ENCODE peak calls at places on chromosome 22, in seven cellular contexts. P, O, D, W, A, E and H are unnamed samples.

GRCh38 chr22:47210686-47211085 is 448.2 kb downstream of the TBC1D22A start:
- DNase-seq in P (no peak), O (no peak), D (no peak), W (no peak), A (no peak), E (no peak), H (no peak)

GRCh38 chr22:46761539-46762237 is 762 bp upstream of the TBC1D22A start:
- DNase-seq in P (no peak), O (no peak), D (no peak), W (no peak), A (peak), E (no peak), H (no peak)

GRCh38 chr22:47042861-47043496 is 280.5 kb downstream of the TBC1D22A start:
- DNase-seq in P (no peak), O (no peak), D (no peak), W (no peak), A (no peak), E (no peak), H (no peak)

GRCh38 chr22:37472418-37473006 is 13.7 kb downstream of the MFNG start:
- DNase-seq in P (peak), O (peak), D (no peak), W (peak), A (no peak), E (peak), H (no peak)

GRCh38 chr22:46504586-46504985 is 32.8 kb downstream of the CELSR1 start:
- DNase-seq in P (no peak), O (no peak), D (no peak), W (no peak), A (no peak), E (no peak), H (no peak)

GRCh38 chr22:41875531-41876242 is 39.2 kb downstream of the SHISA8 start:
- DNase-seq in P (no peak), O (no peak), D (no peak), W (no peak), A (no peak), E (no peak), H (no peak)

GRCh38 chr22:38271101-38271500 is 1.7 kb downstream of the TMEM184B start:
- DNase-seq in P (no peak), O (no peak), D (no peak), W (no peak), A (no peak), E (no peak), H (no peak)

GRCh38 chr22:25534724-25535123 is 29.8 kb upstream of the GRK3 start:
- DNase-seq in P (no peak), O (no peak), D (no peak), W (no peak), A (no peak), E (no peak), H (no peak)

GRCh38 chr22:29872989-29873388 is 10.0 kb upstream of the MTMR3 start:
- DNase-seq in P (peak), O (no peak), D (no peak), W (no peak), A (no peak), E (no peak), H (no peak)

GRCh38 chr22:49906071-49906798 is 12.0 kb downstream of the ALG12 start:
- DNase-seq in P (no peak), O (no peak), D (no peak), W (no peak), A (no peak), E (no peak), H (no peak)

GRCh38 chr22:46829140-46829891 is 66.9 kb downstream of the TBC1D22A start:
- DNase-seq in P (no peak), O (peak), D (no peak), W (no peak), A (no peak), E (no peak), H (peak)

GRCh38 chr22:50018608-50019291 is 6.2 kb upstream of the IL17REL start:
- DNase-seq in P (no peak), O (no peak), D (no peak), W (no peak), A (no peak), E (no peak), H (no peak)

GRCh38 chr22:41888638-41889200 is 26.2 kb downstream of the SHISA8 start:
- DNase-seq in P (no peak), O (no peak), D (no peak), W (no peak), A (no peak), E (no peak), H (no peak)

GRCh38 chr22:39926175-39927152 is 25.6 kb downstream of the GRAP2 start:
- DNase-seq in P (no peak), O (no peak), D (no peak), W (no peak), A (no peak), E (no peak), H (no peak)

GRCh38 chr22:26579331-26579886 is 10.5 kb downstream of the TPST2 start:
- DNase-seq in P (peak), O (no peak), D (no peak), W (no peak), A (peak), E (peak), H (no peak)

GRCh38 chr22:48241658-48242057 is 1479.2 kb downstream of the TBC1D22A start:
- DNase-seq in P (no peak), O (no peak), D (no peak), W (no peak), A (no peak), E (no peak), H (no peak)

GRCh38 chr22:46929046-46929688 is 166.7 kb downstream of the TBC1D22A start:
- DNase-seq in P (no peak), O (no peak), D (no peak), W (no peak), A (no peak), E (no peak), H (no peak)

GRCh38 chr22:19122143-19122751 is at the start of gene DGCR2:
- DNase-seq in P (peak), O (peak), D (peak), W (peak), A (peak), E (peak), H (peak)

GRCh38 chr22:17867160-17867785 is 93.0 kb upstream of the BID start:
- DNase-seq in P (peak), O (no peak), D (peak), W (peak), A (peak), E (no peak), H (no peak)

GRCh38 chr22:46583571-46583970 is 36.6 kb upstream of the GRAMD4 start:
- DNase-seq in P (no peak), O (no peak), D (no peak), W (no peak), A (peak), E (no peak), H (no peak)

GRCh38 chr22:41825376-41825775 is 7.5 kb upstream of the SREBF2 start:
- DNase-seq in P (no peak), O (peak), D (no peak), W (peak), A (no peak), E (no peak), H (no peak)

GRCh38 chr22:38228873-38229740 is 27.3 kb downstream of the MAFF start:
- DNase-seq in P (no peak), O (peak), D (no peak), W (no peak), A (peak), E (no peak), H (peak)

GRCh38 chr22:48310740-48311139 is 1516.9 kb downstream of the BRD1 start:
- DNase-seq in P (no peak), O (no peak), D (no peak), W (no peak), A (no peak), E (no peak), H (no peak)

GRCh38 chr22:36986242-36986821 is 32.9 kb downstream of the TST start:
- DNase-seq in P (peak), O (no peak), D (no peak), W (peak), A (no peak), E (peak), H (no peak)

GRCh38 chr22:17257578-17257977 is 38.3 kb upstream of the ADA2 start:
- DNase-seq in P (no peak), O (no peak), D (no peak), W (no peak), A (no peak), E (no peak), H (no peak)

GRCh38 chr22:38706101-38706884 is 549 bp downstream of the GTPBP1 start:
- DNase-seq in P (peak), O (peak), D (peak), W (no peak), A (peak), E (peak), H (no peak)